ENCODE peak calls at places on chromosome 5, in nine cellular contexts. One of them, this sample, is unnamed.

GRCh38 chr5:83683836-83684235 is 36.8 kb downstream of the HAPLN1 start:
- DNase-seq in adipocyte: no peak
- DNase-seq in CD4-positive, alpha-beta T cell: no peak
- DNase-seq in H9: no peak
- DNase-seq in CD8-positive, alpha-beta T cell: no peak
- DNase-seq in HepG2: no peak
- DNase-seq in lower lobe of right lung: no peak
- DNase-seq in breast epithelium: no peak
- DNase-seq in small intestine: no peak
- DNase-seq in this sample: no peak

GRCh38 chr5:66867622-66868322 is 271.6 kb downstream of the MAST4 start:
- DNase-seq in adipocyte: no peak
- DNase-seq in CD4-positive, alpha-beta T cell: no peak
- DNase-seq in H9: no peak
- DNase-seq in CD8-positive, alpha-beta T cell: no peak
- DNase-seq in HepG2: no peak
- DNase-seq in lower lobe of right lung: no peak
- DNase-seq in breast epithelium: no peak
- DNase-seq in small intestine: no peak
- DNase-seq in this sample: no peak

GRCh38 chr5:145244788-145245187 is 590.4 kb downstream of the PRELID2 start:
- DNase-seq in adipocyte: peak; percentile 75
- DNase-seq in CD4-positive, alpha-beta T cell: no peak
- DNase-seq in H9: no peak
- DNase-seq in CD8-positive, alpha-beta T cell: no peak
- DNase-seq in HepG2: no peak
- DNase-seq in lower lobe of right lung: no peak
- DNase-seq in breast epithelium: no peak
- DNase-seq in small intestine: no peak
- DNase-seq in this sample: no peak

GRCh38 chr5:79416499-79416898 is 97.4 kb downstream of the HOMER1 start:
- DNase-seq in adipocyte: peak; percentile 42
- DNase-seq in CD4-positive, alpha-beta T cell: no peak
- DNase-seq in H9: no peak
- DNase-seq in CD8-positive, alpha-beta T cell: no peak
- DNase-seq in HepG2: no peak
- DNase-seq in lower lobe of right lung: no peak
- DNase-seq in breast epithelium: no peak
- DNase-seq in small intestine: peak; percentile 5
- DNase-seq in this sample: no peak

GRCh38 chr5:23014817-23015216 is 161.7 kb upstream of the CDH12 start:
- DNase-seq in adipocyte: no peak
- DNase-seq in CD4-positive, alpha-beta T cell: no peak
- DNase-seq in H9: no peak
- DNase-seq in CD8-positive, alpha-beta T cell: no peak
- DNase-seq in HepG2: no peak
- DNase-seq in lower lobe of right lung: no peak
- DNase-seq in breast epithelium: no peak
- DNase-seq in small intestine: no peak
- DNase-seq in this sample: no peak

GRCh38 chr5:86909461-86909881 is 291.7 kb downstream of the COX7C start:
- DNase-seq in adipocyte: peak; percentile 28
- DNase-seq in CD4-positive, alpha-beta T cell: no peak
- DNase-seq in H9: no peak
- DNase-seq in CD8-positive, alpha-beta T cell: no peak
- DNase-seq in HepG2: no peak
- DNase-seq in lower lobe of right lung: no peak
- DNase-seq in breast epithelium: no peak
- DNase-seq in small intestine: no peak
- DNase-seq in this sample: no peak

GRCh38 chr5:151132959-151133358 is 24.6 kb downstream of the ANXA6 start:
- DNase-seq in adipocyte: no peak
- DNase-seq in CD4-positive, alpha-beta T cell: no peak
- DNase-seq in H9: no peak
- DNase-seq in CD8-positive, alpha-beta T cell: no peak
- DNase-seq in HepG2: no peak
- DNase-seq in lower lobe of right lung: no peak
- DNase-seq in breast epithelium: no peak
- DNase-seq in small intestine: no peak
- DNase-seq in this sample: no peak

GRCh38 chr5:54251981-54252380 is 58.4 kb downstream of the ARL15 start:
- DNase-seq in adipocyte: no peak
- DNase-seq in CD4-positive, alpha-beta T cell: no peak
- DNase-seq in H9: no peak
- DNase-seq in CD8-positive, alpha-beta T cell: no peak
- DNase-seq in HepG2: no peak
- DNase-seq in lower lobe of right lung: no peak
- DNase-seq in breast epithelium: no peak
- DNase-seq in small intestine: peak; percentile 68
- DNase-seq in this sample: no peak

GRCh38 chr5:75622564-75622963 is 11.3 kb downstream of the ANKDD1B start:
- DNase-seq in adipocyte: no peak
- DNase-seq in CD4-positive, alpha-beta T cell: no peak
- DNase-seq in H9: no peak
- DNase-seq in CD8-positive, alpha-beta T cell: no peak
- DNase-seq in HepG2: no peak
- DNase-seq in lower lobe of right lung: no peak
- DNase-seq in breast epithelium: no peak
- DNase-seq in small intestine: peak; percentile 97
- DNase-seq in this sample: no peak

GRCh38 chr5:140190868-140191209 is 15.9 kb downstream of the CYSTM1 start:
- DNase-seq in adipocyte: no peak
- DNase-seq in CD4-positive, alpha-beta T cell: no peak
- DNase-seq in H9: no peak
- DNase-seq in CD8-positive, alpha-beta T cell: no peak
- DNase-seq in HepG2: no peak
- DNase-seq in lower lobe of right lung: no peak
- DNase-seq in breast epithelium: no peak
- DNase-seq in small intestine: no peak
- DNase-seq in this sample: no peak

GRCh38 chr5:133290669-133291235 is 238.9 kb downstream of the HSPA4 start:
- DNase-seq in adipocyte: no peak
- DNase-seq in CD4-positive, alpha-beta T cell: no peak
- DNase-seq in H9: no peak
- DNase-seq in CD8-positive, alpha-beta T cell: no peak
- DNase-seq in HepG2: no peak
- DNase-seq in lower lobe of right lung: no peak
- DNase-seq in breast epithelium: no peak
- DNase-seq in small intestine: no peak
- DNase-seq in this sample: no peak

GRCh38 chr5:143277536-143277935 is 126.0 kb downstream of the NR3C1 start:
- DNase-seq in adipocyte: no peak
- DNase-seq in CD4-positive, alpha-beta T cell: no peak
- DNase-seq in H9: no peak
- DNase-seq in CD8-positive, alpha-beta T cell: no peak
- DNase-seq in HepG2: no peak
- DNase-seq in lower lobe of right lung: no peak
- DNase-seq in breast epithelium: no peak
- DNase-seq in small intestine: no peak
- DNase-seq in this sample: no peak

GRCh38 chr5:137254153-137254552 is 245.0 kb downstream of the SPOCK1 start:
- DNase-seq in adipocyte: no peak
- DNase-seq in CD4-positive, alpha-beta T cell: no peak
- DNase-seq in H9: no peak
- DNase-seq in CD8-positive, alpha-beta T cell: no peak
- DNase-seq in HepG2: no peak
- DNase-seq in lower lobe of right lung: no peak
- DNase-seq in breast epithelium: no peak
- DNase-seq in small intestine: no peak
- DNase-seq in this sample: no peak

GRCh38 chr5:160869962-160870521 is 18.0 kb upstream of the ATP10B start:
- DNase-seq in adipocyte: no peak
- DNase-seq in CD4-positive, alpha-beta T cell: no peak
- DNase-seq in H9: no peak
- DNase-seq in CD8-positive, alpha-beta T cell: no peak
- DNase-seq in HepG2: no peak
- DNase-seq in lower lobe of right lung: no peak
- DNase-seq in breast epithelium: no peak
- DNase-seq in small intestine: no peak
- DNase-seq in this sample: no peak

GRCh38 chr5:2135833-2136232 is 253.1 kb upstream of the IRX4 start:
- DNase-seq in adipocyte: no peak
- DNase-seq in CD4-positive, alpha-beta T cell: no peak
- DNase-seq in H9: peak; percentile 19
- DNase-seq in CD8-positive, alpha-beta T cell: no peak
- DNase-seq in HepG2: no peak
- DNase-seq in lower lobe of right lung: no peak
- DNase-seq in breast epithelium: no peak
- DNase-seq in small intestine: no peak
- DNase-seq in this sample: no peak
- H3K27me3 ChIP-seq in adipocyte: peaks cover 6% of the 10 kb centered on the region
- H3K27me3 ChIP-seq in CD4-positive, alpha-beta T cell: no peaks in the 10 kb centered on the region
- H3K27me3 ChIP-seq in H9: no peaks in the 10 kb centered on the region
- H3K27me3 ChIP-seq in CD8-positive, alpha-beta T cell: no peaks in the 10 kb centered on the region
- H3K27me3 ChIP-seq in HepG2: peaks cover 60% of the 10 kb centered on the region
- H3K27me3 ChIP-seq in lower lobe of right lung: peaks cover 6% of the 10 kb centered on the region
- H3K27me3 ChIP-seq in breast epithelium: no peaks in the 10 kb centered on the region
- H3K27me3 ChIP-seq in small intestine: no peaks in the 10 kb centered on the region
- H3K27me3 ChIP-seq in this sample: no peaks in the 10 kb centered on the region

GRCh38 chr5:569868-570361 is 42.2 kb upstream of the CEP72 start:
- DNase-seq in adipocyte: no peak
- DNase-seq in CD4-positive, alpha-beta T cell: no peak
- DNase-seq in H9: no peak
- DNase-seq in CD8-positive, alpha-beta T cell: no peak
- DNase-seq in HepG2: no peak
- DNase-seq in lower lobe of right lung: no peak
- DNase-seq in breast epithelium: no peak
- DNase-seq in small intestine: no peak
- DNase-seq in this sample: no peak

GRCh38 chr5:573206-573605 is 38.9 kb upstream of the CEP72 start:
- DNase-seq in adipocyte: no peak
- DNase-seq in CD4-positive, alpha-beta T cell: no peak
- DNase-seq in H9: peak; percentile 12
- DNase-seq in CD8-positive, alpha-beta T cell: peak; percentile 23
- DNase-seq in HepG2: no peak
- DNase-seq in lower lobe of right lung: no peak
- DNase-seq in breast epithelium: no peak
- DNase-seq in small intestine: no peak
- DNase-seq in this sample: no peak

GRCh38 chr5:572398-573019 is 39.6 kb upstream of the CEP72 start:
- DNase-seq in adipocyte: no peak
- DNase-seq in CD4-positive, alpha-beta T cell: no peak
- DNase-seq in H9: no peak
- DNase-seq in CD8-positive, alpha-beta T cell: peak; percentile 7
- DNase-seq in HepG2: no peak
- DNase-seq in lower lobe of right lung: no peak
- DNase-seq in breast epithelium: no peak
- DNase-seq in small intestine: no peak
- DNase-seq in this sample: no peak

GRCh38 chr5:570886-571285 is 41.3 kb upstream of the CEP72 start:
- DNase-seq in adipocyte: no peak
- DNase-seq in CD4-positive, alpha-beta T cell: no peak
- DNase-seq in H9: no peak
- DNase-seq in CD8-positive, alpha-beta T cell: peak; percentile 47
- DNase-seq in HepG2: no peak
- DNase-seq in lower lobe of right lung: no peak
- DNase-seq in breast epithelium: no peak
- DNase-seq in small intestine: no peak
- DNase-seq in this sample: no peak

GRCh38 chr5:571791-572190 is 40.3 kb upstream of the CEP72 start:
- DNase-seq in adipocyte: no peak
- DNase-seq in CD4-positive, alpha-beta T cell: no peak
- DNase-seq in H9: no peak
- DNase-seq in CD8-positive, alpha-beta T cell: no peak
- DNase-seq in HepG2: no peak
- DNase-seq in lower lobe of right lung: no peak
- DNase-seq in breast epithelium: no peak
- DNase-seq in small intestine: no peak
- DNase-seq in this sample: no peak
- H3K9me3 ChIP-seq in adipocyte: peaks cover 30% of the 10 kb centered on the region
- H3K9me3 ChIP-seq in CD4-positive, alpha-beta T cell: peaks cover 6% of the 10 kb centered on the region
- H3K9me3 ChIP-seq in H9: peaks cover 4% of the 10 kb centered on the region
- H3K9me3 ChIP-seq in CD8-positive, alpha-beta T cell: no peaks in the 10 kb centered on the region
- H3K9me3 ChIP-seq in HepG2: no peaks in the 10 kb centered on the region
- H3K9me3 ChIP-seq in lower lobe of right lung: peaks cover 7% of the 10 kb centered on the region
- H3K9me3 ChIP-seq in breast epithelium: peaks cover 4% of the 10 kb centered on the region
- H3K9me3 ChIP-seq in small intestine: no peaks in the 10 kb centered on the region
- H3K9me3 ChIP-seq in this sample: peaks cover 5% of the 10 kb centered on the region

GRCh38 chr5:1226839-1227238 is 1.7 kb downstream of the SLC6A18 start:
- DNase-seq in adipocyte: no peak
- DNase-seq in CD4-positive, alpha-beta T cell: no peak
- DNase-seq in H9: no peak
- DNase-seq in CD8-positive, alpha-beta T cell: no peak
- DNase-seq in HepG2: no peak
- DNase-seq in lower lobe of right lung: no peak
- DNase-seq in breast epithelium: no peak
- DNase-seq in small intestine: no peak
- DNase-seq in this sample: no peak

GRCh38 chr5:1225081-1225480 is at the start of gene SLC6A18:
- DNase-seq in adipocyte: no peak
- DNase-seq in CD4-positive, alpha-beta T cell: no peak
- DNase-seq in H9: no peak
- DNase-seq in CD8-positive, alpha-beta T cell: no peak
- DNase-seq in HepG2: no peak
- DNase-seq in lower lobe of right lung: no peak
- DNase-seq in breast epithelium: no peak
- DNase-seq in small intestine: no peak
- DNase-seq in this sample: no peak

GRCh38 chr5:1224631-1225030 is 550 bp upstream of the SLC6A18 start:
- DNase-seq in adipocyte: no peak
- DNase-seq in CD4-positive, alpha-beta T cell: no peak
- DNase-seq in H9: no peak
- DNase-seq in CD8-positive, alpha-beta T cell: no peak
- DNase-seq in HepG2: no peak
- DNase-seq in lower lobe of right lung: no peak
- DNase-seq in breast epithelium: no peak
- DNase-seq in small intestine: no peak
- DNase-seq in this sample: no peak

GRCh38 chr5:1227669-1228068 is 2.5 kb downstream of the SLC6A18 start:
- DNase-seq in adipocyte: no peak
- DNase-seq in CD4-positive, alpha-beta T cell: no peak
- DNase-seq in H9: no peak
- DNase-seq in CD8-positive, alpha-beta T cell: no peak
- DNase-seq in HepG2: peak; percentile 23
- DNase-seq in lower lobe of right lung: no peak
- DNase-seq in breast epithelium: no peak
- DNase-seq in small intestine: no peak
- DNase-seq in this sample: no peak

GRCh38 chr5:1226231-1226630 is 1.1 kb downstream of the SLC6A18 start:
- DNase-seq in adipocyte: no peak
- DNase-seq in CD4-positive, alpha-beta T cell: no peak
- DNase-seq in H9: no peak
- DNase-seq in CD8-positive, alpha-beta T cell: no peak
- DNase-seq in HepG2: no peak
- DNase-seq in lower lobe of right lung: no peak
- DNase-seq in breast epithelium: no peak
- DNase-seq in small intestine: no peak
- DNase-seq in this sample: no peak
- H3K27me3 ChIP-seq in adipocyte: peaks cover 31% of the 10 kb centered on the region
- H3K27me3 ChIP-seq in CD4-positive, alpha-beta T cell: no peaks in the 10 kb centered on the region
- H3K27me3 ChIP-seq in H9: no peaks in the 10 kb centered on the region
- H3K27me3 ChIP-seq in CD8-positive, alpha-beta T cell: no peaks in the 10 kb centered on the region
- H3K27me3 ChIP-seq in HepG2: peaks cover 69% of the 10 kb centered on the region
- H3K27me3 ChIP-seq in lower lobe of right lung: peaks cover 13% of the 10 kb centered on the region
- H3K27me3 ChIP-seq in breast epithelium: no peaks in the 10 kb centered on the region
- H3K27me3 ChIP-seq in small intestine: peaks cover 4% of the 10 kb centered on the region
- H3K27me3 ChIP-seq in this sample: peaks cover 4% of the 10 kb centered on the region

DNA sequence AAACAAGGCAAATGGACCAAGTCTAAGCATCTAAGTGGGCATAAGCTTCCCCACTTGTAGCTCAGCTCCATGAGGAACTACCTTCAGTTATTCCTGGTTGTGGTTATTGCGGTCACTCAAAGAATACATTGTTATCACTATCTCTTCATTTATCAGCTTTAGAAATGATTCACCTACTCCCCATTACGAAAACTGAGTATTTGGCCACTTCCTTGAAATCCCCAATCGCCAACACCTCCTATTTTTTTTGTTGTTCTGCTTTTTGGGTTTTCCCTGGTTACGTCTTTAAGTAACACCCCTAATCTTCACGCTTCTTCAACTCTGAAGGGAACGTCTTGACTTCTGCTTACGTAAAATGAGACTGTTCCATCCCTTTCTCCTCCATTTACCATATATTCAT is 20.7 kb downstream of the MAPK9 start:
- DNase-seq in adipocyte: no peak
- DNase-seq in CD4-positive, alpha-beta T cell: no peak
- DNase-seq in H9: no peak
- DNase-seq in CD8-positive, alpha-beta T cell: no peak
- DNase-seq in HepG2: no peak
- DNase-seq in lower lobe of right lung: no peak
- DNase-seq in breast epithelium: no peak
- DNase-seq in small intestine: no peak
- DNase-seq in this sample: no peak
- H3K9me3 ChIP-seq in adipocyte: peaks cover 97% of the 10 kb centered on the region
- H3K9me3 ChIP-seq in CD4-positive, alpha-beta T cell: peaks cover 51% of the 10 kb centered on the region
- H3K9me3 ChIP-seq in H9: peaks cover 15% of the 10 kb centered on the region
- H3K9me3 ChIP-seq in CD8-positive, alpha-beta T cell: peaks cover 9% of the 10 kb centered on the region
- H3K9me3 ChIP-seq in HepG2: peaks cover 7% of the 10 kb centered on the region
- H3K9me3 ChIP-seq in lower lobe of right lung: peaks cover 84% of the 10 kb centered on the region
- H3K9me3 ChIP-seq in breast epithelium: peaks cover 51% of the 10 kb centered on the region
- H3K9me3 ChIP-seq in small intestine: no peaks in the 10 kb centered on the region
- H3K9me3 ChIP-seq in this sample: no peaks in the 10 kb centered on the region